ENCODE peak calls at places on chromosomes 13 and 19, in seven cellular contexts. I, B, Y, K, M, A and C are unnamed samples.

GRCh38 chr13:29503041-29503837 is 92.2 kb downstream of the SLC7A1 start:
- DNase-seq in I (peak; percentile 55), B (peak; percentile 26), Y (peak; percentile 66), K (no peak), M (no peak), A (no peak), C (no peak)

GRCh38 chr19:51687791-51688664 is 5.1 kb upstream of the SPACA6 start:
- DNase-seq in I (peak; percentile 57), B (peak; percentile 48), Y (peak; percentile 77), K (no peak), M (no peak), A (no peak), C (no peak)

GRCh38 chr19:38264486-38265212 is at the start of gene SPINT2:
- DNase-seq in I (peak; percentile 72), B (no peak), Y (peak; percentile 98), K (no peak), M (peak; percentile 62), A (no peak), C (no peak)

GRCh38 chr19:3346677-3347353 is 19.6 kb upstream of the NFIC start:
- DNase-seq in I (no peak), B (no peak), Y (no peak), K (no peak), M (no peak), A (no peak), C (no peak)

GRCh38 chr13:83752141-83752540 is 130.1 kb downstream of the SLITRK1 start:
- DNase-seq in I (no peak), B (no peak), Y (no peak), K (no peak), M (no peak), A (peak; percentile 16), C (no peak)

GRCh38 chr19:2446390-2446789 is 10.4 kb downstream of the LMNB2 start:
- DNase-seq in I (no peak), B (no peak), Y (no peak), K (no peak), M (peak; percentile 54), A (no peak), C (no peak)

GRCh38 chr13:76903544-76904162 is 17.4 kb upstream of the KCTD12 start:
- DNase-seq in I (peak; percentile 73), B (peak; percentile 64), Y (peak; percentile 75), K (peak; percentile 25), M (peak; percentile 32), A (peak; percentile 49), C (no peak)

GRCh38 chr13:59877933-59878332 is 285.8 kb downstream of the DIAPH3 start:
- DNase-seq in I (no peak), B (no peak), Y (no peak), K (no peak), M (no peak), A (no peak), C (no peak)

GRCh38 chr13:108742681-108743080 is 113.3 kb downstream of the MYO16 start:
- DNase-seq in I (no peak), B (no peak), Y (no peak), K (no peak), M (no peak), A (no peak), C (no peak)

GRCh38 chr19:47253467-47253881 is 2.9 kb upstream of the CCDC9 start:
- DNase-seq in I (no peak), B (no peak), Y (no peak), K (no peak), M (no peak), A (peak; percentile 60), C (no peak)

GRCh38 chr19:12664406-12665280 is 1.9 kb downstream of the MAN2B1 start:
- DNase-seq in I (peak; percentile 81), B (peak; percentile 71), Y (peak; percentile 88), K (no peak), M (no peak), A (peak; percentile 24), C (no peak)

GRCh38 chr19:35392742-35393350 is 22.0 kb downstream of the GPR42 start:
- DNase-seq in I (no peak), B (no peak), Y (no peak), K (no peak), M (no peak), A (no peak), C (no peak)

GRCh38 chr13:81760316-81760715 is 1419.4 kb upstream of the SPRY2 start:
- DNase-seq in I (no peak), B (no peak), Y (no peak), K (no peak), M (no peak), A (no peak), C (no peak)

GRCh38 chr13:28340272-28340793 is 154.6 kb downstream of the FLT1 start:
- DNase-seq in I (no peak), B (no peak), Y (no peak), K (no peak), M (no peak), A (no peak), C (no peak)

GRCh38 chr19:45505151-45505995 is 1.9 kb upstream of the VASP start:
- DNase-seq in I (no peak), B (no peak), Y (no peak), K (no peak), M (no peak), A (no peak), C (no peak)

GRCh38 chr13:61024046-61024445 is 391.6 kb downstream of the PCDH20 start:
- DNase-seq in I (no peak), B (no peak), Y (no peak), K (no peak), M (no peak), A (no peak), C (no peak)

GRCh38 chr19:2170219-2170618 is 6.5 kb downstream of the DOT1L start:
- DNase-seq in I (no peak), B (no peak), Y (no peak), K (no peak), M (no peak), A (no peak), C (no peak)

GRCh38 chr19:789473-790052 is 7.7 kb upstream of the PTBP1 start:
- DNase-seq in I (no peak), B (peak; percentile 14), Y (no peak), K (no peak), M (no peak), A (peak; percentile 58), C (no peak)

GRCh38 chr19:11659612-11660011 is 62.3 kb downstream of the ZNF627 start:
- DNase-seq in I (peak; percentile 51), B (peak; percentile 47), Y (no peak), K (no peak), M (no peak), A (peak; percentile 15), C (no peak)

GRCh38 chr19:38812841-38813320 is at the start of gene LGALS4:
- DNase-seq in I (peak; percentile 23), B (no peak), Y (no peak), K (no peak), M (no peak), A (no peak), C (no peak)

GRCh38 chr19:48934837-48935236 is 1.3 kb downstream of the DHDH start:
- DNase-seq in I (no peak), B (no peak), Y (peak; percentile 57), K (no peak), M (no peak), A (peak; percentile 29), C (no peak)

GRCh38 chr13:32838985-32839384 is 177.2 kb upstream of the KL start:
- DNase-seq in I (no peak), B (no peak), Y (peak; percentile 40), K (no peak), M (no peak), A (peak; percentile 24), C (peak; percentile 20)

GRCh38 chr13:83221813-83222241 is 660.4 kb downstream of the SLITRK1 start:
- DNase-seq in I (no peak), B (no peak), Y (no peak), K (no peak), M (no peak), A (no peak), C (no peak)

GRCh38 chr19:575527-576506 is 3.4 kb downstream of the BSG start:
- DNase-seq in I (peak; percentile 71), B (peak; percentile 56), Y (no peak), K (no peak), M (no peak), A (no peak), C (no peak)

GRCh38 chr19:16208064-16208759 is 10.5 kb downstream of the AP1M1 start:
- DNase-seq in I (no peak), B (no peak), Y (no peak), K (no peak), M (no peak), A (no peak), C (no peak)

DNA sequence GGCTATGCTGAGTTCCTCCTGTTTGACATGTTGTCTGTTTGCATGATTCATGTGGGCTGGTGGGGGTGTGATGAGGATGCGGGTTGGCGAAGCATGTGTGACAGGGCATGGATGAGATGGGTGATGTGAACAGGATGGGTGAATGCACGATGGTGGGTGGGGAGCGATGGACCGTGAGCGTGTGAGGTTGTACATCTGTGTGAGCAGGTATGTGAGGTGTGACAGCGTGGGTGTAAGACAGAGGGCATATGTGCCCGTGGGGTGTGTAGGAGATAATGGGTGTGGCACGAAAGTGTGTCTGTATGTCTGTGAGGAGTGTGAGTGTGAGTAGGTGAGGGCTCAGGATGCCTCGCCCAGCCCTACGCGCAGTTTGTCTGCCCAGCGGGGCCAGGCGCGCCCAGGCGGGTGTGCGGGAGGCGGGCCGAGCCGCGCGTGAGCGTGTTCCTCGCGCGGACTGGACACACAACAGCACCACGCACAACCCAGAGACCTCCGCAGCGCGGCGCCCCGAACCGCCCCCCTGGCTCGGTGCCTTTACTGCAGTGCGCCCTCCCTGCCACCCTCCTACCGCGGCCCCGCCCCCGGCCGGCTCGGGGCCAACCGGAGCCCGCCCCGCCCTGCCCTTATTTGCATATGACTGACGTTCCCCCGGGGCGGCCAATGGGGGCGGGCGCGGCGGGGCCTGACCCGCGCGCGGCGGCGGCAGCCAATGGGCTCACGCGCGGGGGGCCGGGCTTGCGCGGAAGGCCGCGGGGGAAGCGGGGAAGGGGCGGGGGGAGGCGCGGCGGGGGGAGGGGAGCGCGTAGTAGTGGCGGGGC is 14.4 kb downstream of the CIC start:
- DNase-seq in I (peak; percentile 94), B (peak; percentile 84), Y (peak; percentile 91), K (peak; percentile 69), M (peak; percentile 91), A (peak; percentile 83), C (peak; percentile 95)
- TF ChIP-seq POLR2AphosphoS5 in I (peak; percentile 38), B (no peak), Y (no peak), K (peak; percentile 41), M (no peak), A (no peak), C (peak; percentile 19)

GRCh38 chr13:102948006-102948405 is 102.2 kb downstream of the ERCC5 start:
- DNase-seq in I (no peak), B (no peak), Y (no peak), K (no peak), M (no peak), A (no peak), C (no peak)
- TF ChIP-seq TAF1 in I (no peak), B (no peak), Y (no peak), K (no peak), M (no peak), A (no peak), C (no peak)

GRCh38 chr19:15028490-15028889 is 20.8 kb upstream of the CASP14 start:
- DNase-seq in I (no peak), B (no peak), Y (no peak), K (no peak), M (no peak), A (no peak), C (no peak)
- TF ChIP-seq POLR2AphosphoS5 in I (no peak), B (no peak), Y (no peak), K (no peak), M (no peak), A (no peak), C (no peak)

DNA sequence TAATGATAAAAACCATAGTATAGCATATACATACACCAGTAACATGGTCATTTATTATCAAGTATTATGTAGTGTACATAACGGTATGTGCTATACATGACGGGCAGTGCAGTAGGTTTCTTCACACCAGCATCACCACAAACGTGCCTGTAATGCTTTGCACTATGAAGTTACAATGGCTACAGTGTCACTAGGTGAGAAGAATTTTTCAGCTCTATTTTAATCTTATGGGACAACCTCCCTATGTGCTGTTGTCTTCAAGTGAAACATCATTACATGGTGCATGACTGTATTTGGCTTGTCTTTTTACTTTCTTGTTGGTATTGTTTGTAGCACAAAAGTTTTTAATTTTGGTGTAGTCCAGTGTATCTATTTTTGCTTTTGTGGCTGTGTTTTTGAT is 18.7 kb downstream of the CDK8 start:
- DNase-seq in I (no peak), B (no peak), Y (no peak), K (no peak), M (no peak), A (no peak), C (no peak)
- TF ChIP-seq TAF1 in I (no peak), B (no peak), Y (no peak), K (no peak), M (no peak), A (no peak), C (no peak)